ENCODE peak calls at places on chromosomes 4 and X, in ten cellular contexts. U is GM13976, C is colonic mucosa, E is pancreas, J is HCT116, S is sigmoid colon, M is fibroblast of pulmonary artery, I is fibroblast of lung, Q is H9, K is kidney. P is an unnamed sample.

GRCh38 chr4:54703182-54703581 is 45.4 kb downstream of the KIT start:
- DNase-seq in U (no peak), C (no peak), E (no peak), J (no peak), S (no peak), M (no peak), I (no peak), Q (no peak), K (no peak), P (no peak)

GRCh38 chr4:186826866-186827541 is 103.3 kb upstream of the FAT1 start:
- DNase-seq in U (no peak), C (no peak), E (no peak), J (no peak), S (no peak), M (no peak), I (no peak), Q (no peak), K (no peak), P (no peak)

GRCh38 chr4:87423313-87424031 is 1.1 kb downstream of the NUDT9 start:
- DNase-seq in U (peak), C (no peak), E (no peak), J (no peak), S (no peak), M (no peak), I (peak), Q (no peak), K (no peak), P (no peak)

GRCh38 chr4:82138376-82138775 is 235.4 kb downstream of the HNRNPD start:
- DNase-seq in U (no peak), C (no peak), E (no peak), J (no peak), S (no peak), M (no peak), I (no peak), Q (no peak), K (no peak), P (no peak)

GRCh38 chr4:140091305-140091704 is 62.7 kb downstream of the MAML3 start:
- DNase-seq in U (no peak), C (no peak), E (no peak), J (no peak), S (no peak), M (no peak), I (no peak), Q (no peak), K (no peak), P (no peak)

GRCh38 chr4:152079543-152080293 is 318.9 kb upstream of the GATB start:
- DNase-seq in U (no peak), C (no peak), E (no peak), J (no peak), S (no peak), M (no peak), I (no peak), Q (no peak), K (no peak), P (no peak)

GRCh38 chr4:2339458-2340271 is 77.8 kb upstream of the MXD4 start:
- DNase-seq in U (no peak), C (peak), E (peak), J (no peak), S (peak), M (no peak), I (no peak), Q (peak), K (peak), P (no peak)

GRCh38 chrX:2710041-2710471 is 19.0 kb downstream of the CD99 start:
- DNase-seq in U (no peak), C (no peak), E (no peak), J (peak), S (peak), M (peak), I (peak), Q (no peak), K (no peak), P (no peak)

GRCh38 chr4:127856485-127857447 is 23.9 kb upstream of the PLK4 start:
- DNase-seq in U (peak), C (no peak), E (no peak), J (no peak), S (no peak), M (peak), I (peak), Q (no peak), K (no peak), P (no peak)

GRCh38 chrX:9948406-9948805 is 18.8 kb upstream of the CLDN34 start:
- DNase-seq in U (no peak), C (no peak), E (no peak), J (no peak), S (no peak), M (no peak), I (peak), Q (no peak), K (no peak), P (no peak)

GRCh38 chr4:23260510-23260909 is 567.8 kb downstream of the GBA3 start:
- DNase-seq in U (no peak), C (no peak), E (no peak), J (no peak), S (no peak), M (no peak), I (no peak), Q (no peak), K (no peak), P (no peak)

GRCh38 chr4:90727938-90728337 is 600.7 kb downstream of the CCSER1 start:
- DNase-seq in U (no peak), C (no peak), E (no peak), J (peak), S (no peak), M (peak), I (no peak), Q (peak), K (no peak), P (no peak)

GRCh38 chrX:130637591-130637990 is 235.8 kb downstream of the RBMX2 start:
- DNase-seq in U (no peak), C (no peak), E (no peak), J (no peak), S (no peak), M (peak), I (peak), Q (no peak), K (no peak), P (no peak)

GRCh38 chr4:139913398-139913990 is 240.5 kb downstream of the MAML3 start:
- DNase-seq in U (no peak), C (peak), E (peak), J (no peak), S (no peak), M (peak), I (peak), Q (no peak), K (no peak), P (no peak)

GRCh38 chrX:72308209-72308565 is 2.5 kb upstream of the CITED1 start:
- DNase-seq in U (no peak), C (no peak), E (no peak), J (no peak), S (no peak), M (no peak), I (no peak), Q (no peak), K (no peak), P (no peak)

GRCh38 chr4:141023051-141023450 is 110.2 kb downstream of the RNF150 start:
- DNase-seq in U (no peak), C (no peak), E (no peak), J (no peak), S (no peak), M (no peak), I (no peak), Q (no peak), K (no peak), P (no peak)

GRCh38 chr4:74990276-74990675 is 57.4 kb downstream of the PARM1 start:
- DNase-seq in U (no peak), C (no peak), E (no peak), J (no peak), S (no peak), M (no peak), I (no peak), Q (no peak), K (no peak), P (no peak)

GRCh38 chr4:54403700-54404453 is 174.8 kb downstream of the PDGFRA start:
- DNase-seq in U (no peak), C (no peak), E (no peak), J (no peak), S (no peak), M (no peak), I (no peak), Q (no peak), K (no peak), P (no peak)

GRCh38 chrX:155535866-155536265 is 76.9 kb downstream of the TMLHE start:
- DNase-seq in U (no peak), C (no peak), E (no peak), J (no peak), S (no peak), M (no peak), I (no peak), Q (no peak), K (no peak), P (no peak)

GRCh38 chr4:185115827-185116232 is 27.2 kb upstream of the SLC25A4 start:
- DNase-seq in U (no peak), C (peak), E (peak), J (no peak), S (no peak), M (peak), I (peak), Q (peak), K (peak), P (peak)

GRCh38 chr4:144574004-144574403 is 72.0 kb upstream of the HHIP start:
- DNase-seq in U (no peak), C (no peak), E (no peak), J (no peak), S (no peak), M (no peak), I (no peak), Q (no peak), K (no peak), P (no peak)

GRCh38 chr4:53593765-53594164 is 2.5 kb upstream of the LNX1 start:
- DNase-seq in U (no peak), C (no peak), E (no peak), J (no peak), S (no peak), M (no peak), I (no peak), Q (no peak), K (no peak), P (no peak)

GRCh38 chr4:105979506-105979905 is 84.2 kb downstream of the NPNT start:
- DNase-seq in U (no peak), C (no peak), E (no peak), J (no peak), S (no peak), M (no peak), I (no peak), Q (no peak), K (no peak), P (no peak)

GRCh38 chrX:126165721-126166401 is at the start of gene DCAF12L2:
- DNase-seq in U (peak), C (no peak), E (peak), J (no peak), S (peak), M (no peak), I (no peak), Q (peak), K (peak), P (no peak)

GRCh38 chr4:1309261-1310010 is 19.7 kb downstream of the MAEA start:
- DNase-seq in U (peak), C (peak), E (peak), J (no peak), S (peak), M (peak), I (peak), Q (peak), K (peak), P (peak)

GRCh38 chrX:68841251-68842049 is 12.6 kb downstream of the EFNB1 start:
- DNase-seq in U (no peak), C (peak), E (peak), J (no peak), S (no peak), M (no peak), I (no peak), Q (no peak), K (no peak), P (no peak)

GRCh38 chr4:180028682-180029081 is 2214.5 kb upstream of the TENM3 start:
- DNase-seq in U (no peak), C (peak), E (peak), J (peak), S (no peak), M (peak), I (peak), Q (peak), K (no peak), P (no peak)

GRCh38 chrX:97547873-97548578 is 664.3 kb downstream of the RPA4 start:
- DNase-seq in U (no peak), C (no peak), E (no peak), J (peak), S (no peak), M (peak), I (peak), Q (no peak), K (no peak), P (no peak)

GRCh38 chr4:154329268-154329858 is 162.2 kb downstream of the DCHS2 start:
- DNase-seq in U (peak), C (no peak), E (no peak), J (no peak), S (no peak), M (peak), I (peak), Q (no peak), K (no peak), P (no peak)
- TF ChIP-seq CTCF in U (peak), C (no peak), E (peak), J (peak), S (peak), M (peak), I (peak), Q (peak), K (peak), P (no peak)

DNA sequence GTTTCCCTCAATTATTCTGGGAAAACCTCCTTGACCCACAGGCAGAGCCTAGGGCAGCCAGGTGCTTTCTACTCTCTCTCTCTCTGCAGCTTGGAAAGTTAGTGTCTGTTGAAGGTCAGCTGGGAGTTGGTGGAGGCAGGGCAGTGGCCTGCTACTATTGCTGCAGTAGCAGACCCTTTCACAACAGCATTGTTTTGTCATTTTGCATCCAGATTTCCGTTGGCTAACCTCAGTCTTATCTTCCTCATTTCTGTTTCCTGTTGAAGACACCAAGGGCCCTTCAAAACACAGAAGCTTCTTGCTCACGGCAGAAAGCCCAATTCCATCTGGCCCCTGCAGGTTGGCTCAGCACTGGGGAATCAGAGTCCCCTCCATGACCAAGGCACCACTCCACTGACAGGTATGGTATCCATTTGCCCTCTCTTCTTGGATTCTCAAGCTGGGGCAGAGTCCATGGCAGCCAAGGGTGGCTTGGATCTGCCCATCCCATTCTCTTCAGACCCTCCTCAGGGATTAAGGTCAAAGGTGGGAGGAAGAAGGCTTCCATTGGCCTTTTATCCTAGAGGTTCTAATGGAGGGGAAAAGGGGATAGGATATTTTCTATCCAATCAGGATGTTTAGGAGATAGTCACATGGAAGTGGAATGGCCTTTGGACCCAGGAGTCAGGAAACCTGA is 24.6 kb downstream of the VSIG4 start:
- DNase-seq in U (no peak), C (no peak), E (no peak), J (no peak), S (no peak), M (peak), I (no peak), Q (no peak), K (peak), P (no peak)
- TF ChIP-seq CTCF in U (no peak), C (no peak), E (no peak), J (no peak), S (no peak), M (no peak), I (no peak), Q (no peak), K (no peak), P (no peak)

DNA sequence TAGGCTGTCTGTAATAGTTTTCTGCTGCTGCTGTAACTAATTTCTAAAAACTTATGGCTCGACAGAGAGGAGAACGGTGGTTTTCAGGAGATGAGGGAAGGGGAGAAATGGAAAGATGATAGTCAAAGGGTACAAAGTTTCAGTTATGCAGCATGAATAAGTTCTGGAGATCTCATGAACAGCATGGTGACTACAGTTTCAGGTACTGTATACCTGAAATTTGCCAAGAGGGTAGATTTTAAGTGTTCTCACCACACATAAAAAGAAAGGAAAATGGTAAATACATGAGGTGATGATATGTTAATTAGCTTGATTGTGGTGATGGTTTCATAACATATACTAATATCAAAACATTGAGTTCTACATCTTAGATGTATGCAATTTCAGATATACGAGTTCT is 34.9 kb downstream of the DRD5 start:
- DNase-seq in U (no peak), C (no peak), E (no peak), J (no peak), S (no peak), M (no peak), I (no peak), Q (no peak), K (no peak), P (no peak)
- TF ChIP-seq CTCF in U (no peak), C (no peak), E (no peak), J (no peak), S (no peak), M (no peak), I (no peak), Q (no peak), K (no peak), P (no peak)

DNA sequence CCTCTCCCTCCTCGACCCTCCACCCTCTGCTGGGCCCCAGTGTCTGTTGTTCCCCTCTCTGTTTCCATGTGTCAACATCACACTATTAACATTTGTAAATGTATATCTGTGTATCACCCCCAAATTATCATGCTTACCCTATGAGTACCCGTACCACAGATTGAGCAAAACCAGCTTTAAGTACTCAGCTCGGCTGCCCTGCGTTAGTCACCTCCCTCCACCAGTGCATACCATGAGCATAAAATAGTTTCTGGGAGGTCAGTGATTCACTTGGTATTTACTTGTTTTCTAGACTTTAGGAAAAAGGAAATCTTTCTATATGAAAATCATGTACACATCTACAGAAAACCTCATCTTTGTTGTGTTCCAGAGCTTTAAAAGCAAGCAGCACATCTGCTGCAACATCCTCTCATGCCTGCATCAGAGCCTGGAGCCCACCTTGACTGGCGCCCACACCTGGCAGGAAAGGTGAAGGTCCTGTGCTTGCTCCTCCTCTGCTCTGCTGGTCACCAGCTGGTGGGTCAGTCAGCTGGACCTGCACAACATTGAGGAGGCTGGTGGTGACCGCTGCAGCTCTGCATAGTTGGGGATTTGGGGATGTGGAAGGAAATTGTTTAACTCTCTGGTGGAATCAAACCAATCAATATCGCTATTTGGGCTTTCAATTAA is 214.4 kb upstream of the KLF3 start:
- DNase-seq in U (no peak), C (peak), E (no peak), J (no peak), S (no peak), M (no peak), I (no peak), Q (peak), K (no peak), P (no peak)
- TF ChIP-seq CTCF in U (no peak), C (no peak), E (no peak), J (peak), S (no peak), M (no peak), I (no peak), Q (peak), K (no peak), P (no peak)

P was measured in coronary artery.